ENCODE peak calls at places on chromosomes 2 and 18, in nine cellular contexts. J is glutamatergic neuron, S is psoas muscle, Y is natural killer cell, T is tibial nerve, M is GM12865, H is cardiac fibroblast, O is heart left ventricle, E is Calu3. N is an unnamed sample.

GRCh38 chr2:120053891-120054290 is 41.0 kb downstream of the EPB41L5 start:
- DNase-seq in H (peak), Y (no peak), O (no peak), E (no peak), S (no peak), T (no peak), M (no peak), J (no peak), N (no peak)

GRCh38 chr18:23401400-23402347 is 51.4 kb upstream of the RIOK3 start:
- DNase-seq in S (no peak), Y (no peak), J (peak), E (peak), H (peak), T (no peak), M (no peak), O (no peak), N (no peak)

GRCh38 chr2:26846881-26847662 is 860 bp upstream of the DPYSL5 start:
- DNase-seq in O (no peak), T (no peak), H (peak), S (no peak), J (peak), M (no peak), Y (no peak), E (no peak), N (no peak)

GRCh38 chr2:8974001-8974400 is 29.5 kb downstream of the MBOAT2 start:
- DNase-seq in H (no peak), O (no peak), T (no peak), M (no peak), S (no peak), Y (no peak), E (no peak), J (no peak), N (no peak)

GRCh38 chr2:70789304-70790078 is 952 bp downstream of the FIGLA start:
- DNase-seq in J (peak), Y (peak), O (peak), M (peak), E (peak), S (peak), T (peak), H (peak), N (peak)

GRCh38 chr2:226190479-226191252 is 609.0 kb downstream of the IRS1 start:
- DNase-seq in S (no peak), H (no peak), O (no peak), Y (no peak), T (no peak), J (no peak), E (no peak), M (no peak), N (no peak)

GRCh38 chr18:3594760-3595241 is 144.8 kb downstream of the TGIF1 start:
- DNase-seq in H (peak), E (no peak), J (no peak), O (peak), S (no peak), T (no peak), M (no peak), Y (no peak), N (no peak)

GRCh38 chr2:181153886-181154285 is 173.5 kb downstream of the UBE2E3 start:
- DNase-seq in Y (no peak), H (no peak), S (no peak), T (no peak), M (no peak), E (no peak), J (no peak), O (no peak), N (no peak)

GRCh38 chr18:47484068-47484467 is 232.6 kb upstream of the SKOR2 start:
- DNase-seq in H (no peak), Y (no peak), M (no peak), O (no peak), E (no peak), T (no peak), J (no peak), S (no peak), N (no peak)

GRCh38 chr18:41537666-41538065 is 417.4 kb upstream of the PIK3C3 start:
- DNase-seq in Y (no peak), S (no peak), M (no peak), E (no peak), T (no peak), H (no peak), J (no peak), O (no peak), N (no peak)

GRCh38 chr18:41530959-41531358 is 424.1 kb upstream of the PIK3C3 start:
- DNase-seq in S (no peak), O (no peak), T (no peak), M (no peak), H (no peak), E (no peak), J (no peak), Y (no peak), N (no peak)

GRCh38 chr18:41529093-41529492 is 425.9 kb upstream of the PIK3C3 start:
- DNase-seq in J (no peak), H (no peak), S (no peak), M (no peak), Y (no peak), O (no peak), E (no peak), T (no peak), N (no peak)

GRCh38 chr18:41532344-41533086 is 422.5 kb upstream of the PIK3C3 start:
- DNase-seq in O (no peak), J (no peak), H (peak), S (no peak), Y (no peak), T (no peak), E (no peak), M (no peak), N (no peak)
- TF ChIP-seq CTCF in O (no peak), J (no peak), H (no peak), S (no peak), Y (no peak), T (no peak), E (peak), M (no peak), N (peak)

GRCh38 chr2:232568161-232568560 is 17.7 kb downstream of the EIF4E2 start:
- DNase-seq in T (no peak), J (no peak), O (no peak), S (no peak), E (peak), M (no peak), Y (no peak), H (peak), N (no peak)

GRCh38 chr2:232563580-232563979 is 13.1 kb downstream of the EIF4E2 start:
- DNase-seq in E (no peak), S (no peak), J (no peak), Y (no peak), H (peak), T (no peak), M (no peak), O (no peak), N (no peak)

DNA sequence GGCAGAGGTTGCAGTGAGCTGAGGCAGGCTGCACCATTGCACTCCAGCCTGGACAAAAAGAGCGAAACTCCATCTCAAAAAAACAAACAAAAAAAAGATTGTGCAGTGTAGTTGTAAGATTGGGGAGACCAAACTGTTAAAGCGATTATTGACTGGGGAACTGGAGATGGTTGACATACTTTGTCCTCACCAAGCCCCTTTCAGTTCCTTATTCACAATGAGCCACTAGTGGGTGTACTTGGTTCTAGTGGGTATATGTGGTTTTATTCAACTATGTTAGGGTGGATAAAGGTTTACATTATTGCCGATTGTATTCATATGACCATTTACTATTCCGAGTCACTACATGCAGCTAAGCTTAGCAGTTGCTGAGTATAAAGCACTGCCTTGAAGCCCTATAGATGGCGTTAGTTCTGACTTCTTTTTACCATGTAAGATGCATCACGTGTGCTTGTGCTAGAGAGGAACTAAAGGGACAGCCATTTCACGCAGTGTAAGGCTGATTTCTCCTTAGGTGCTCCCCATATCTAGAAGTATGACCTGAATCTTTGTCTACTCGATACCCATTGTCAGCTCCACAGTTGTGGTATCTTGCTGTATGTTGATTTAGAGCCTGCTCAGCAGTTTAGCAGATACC is 12.1 kb downstream of the EIF4E2 start:
- DNase-seq in H (no peak), M (no peak), Y (no peak), O (no peak), T (no peak), E (no peak), S (no peak), J (no peak), N (no peak)
- TF ChIP-seq CTCF in H (no peak), M (no peak), Y (no peak), O (no peak), T (no peak), E (no peak), S (no peak), J (no peak), N (no peak)

GRCh38 chr2:30862054-30862651 is 54.9 kb upstream of the CAPN13 start:
- DNase-seq in J (peak), E (peak), H (peak), Y (no peak), O (peak), T (no peak), S (no peak), M (peak), N (no peak)
- TF ChIP-seq CTCF in J (peak), E (peak), H (peak), Y (peak), O (peak), T (peak), S (peak), M (peak), N (peak)

DNA sequence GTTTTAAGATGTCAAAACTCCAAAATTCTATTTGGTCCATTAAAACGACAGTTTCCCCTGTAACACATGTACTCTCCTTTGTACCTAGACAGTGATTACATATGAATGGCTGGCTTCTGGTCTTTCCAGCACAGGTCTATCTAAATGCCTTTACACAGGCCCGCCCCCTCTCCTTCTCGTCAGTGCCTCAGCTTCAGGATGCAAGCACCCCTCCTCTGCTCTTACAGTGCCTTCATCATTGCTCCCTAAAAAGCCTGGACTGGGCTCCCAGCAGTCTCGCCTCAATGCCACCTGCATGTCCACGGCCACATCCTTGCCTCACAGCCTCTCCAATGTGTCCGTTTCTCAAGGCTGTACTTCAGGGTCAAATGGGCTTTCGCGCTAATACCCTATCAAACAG is 77.4 kb downstream of the EIPR1 start:
- DNase-seq in T (no peak), O (no peak), S (no peak), J (no peak), H (no peak), Y (no peak), E (no peak), M (no peak), N (no peak)
- TF ChIP-seq CTCF in T (no peak), O (no peak), S (no peak), J (no peak), H (no peak), Y (no peak), E (no peak), M (no peak), N (no peak)

GRCh38 chr2:17148298-17149228 is 369.7 kb downstream of the RAD51AP2 start:
- DNase-seq in Y (no peak), O (no peak), S (no peak), T (no peak), E (no peak), M (peak), H (peak), J (peak), N (no peak)
- TF ChIP-seq CTCF in Y (no peak), O (peak), S (no peak), T (no peak), E (no peak), M (peak), H (peak), J (no peak), N (peak)

DNA sequence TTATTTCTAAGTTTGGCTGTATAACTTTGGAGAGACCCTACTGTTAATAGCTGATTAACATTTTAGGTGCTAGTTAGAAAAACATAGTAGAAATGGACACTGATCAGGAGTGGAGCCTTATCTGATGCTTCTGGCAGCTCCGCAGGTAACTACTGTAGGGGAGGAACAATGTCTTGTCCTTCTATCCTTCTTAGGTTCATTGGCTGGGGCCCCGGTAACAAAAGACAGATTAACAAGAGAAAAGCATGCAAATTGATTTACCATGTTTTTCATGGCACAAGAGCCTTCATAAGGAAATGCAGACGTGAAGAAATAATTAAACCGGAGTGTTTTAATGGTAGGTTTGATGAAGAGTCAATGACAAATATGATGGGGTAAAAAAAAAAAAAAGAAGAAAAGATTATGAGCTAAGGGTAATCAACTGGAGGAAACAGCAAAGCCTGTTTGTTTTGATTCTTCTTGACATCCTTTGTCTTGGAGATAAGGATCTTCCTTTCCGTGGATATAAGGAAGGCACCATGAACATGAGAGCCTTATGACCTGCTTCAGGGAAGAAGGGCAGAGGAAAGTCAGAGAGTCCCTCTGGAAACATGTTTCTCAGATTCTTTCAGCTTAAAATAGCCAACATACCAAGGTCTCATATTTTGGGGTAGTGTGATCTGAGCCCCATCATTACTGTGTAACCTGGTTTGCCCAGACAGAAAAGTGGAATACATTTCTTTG is 62.4 kb upstream of the GCFC2 start:
- DNase-seq in M (no peak), Y (no peak), H (no peak), E (no peak), O (no peak), J (no peak), T (no peak), S (no peak), N (no peak)
- TF ChIP-seq CTCF in M (no peak), Y (no peak), H (no peak), E (no peak), O (no peak), J (no peak), T (no peak), S (no peak), N (no peak)

GRCh38 chr2:66948234-66948633 is 448.9 kb upstream of the ETAA1 start:
- DNase-seq in H (no peak), E (no peak), J (no peak), S (no peak), Y (no peak), M (no peak), O (no peak), T (no peak), N (no peak)
- TF ChIP-seq CTCF in H (no peak), E (no peak), J (no peak), S (no peak), Y (no peak), M (no peak), O (no peak), T (peak), N (no peak)